ENCODE peak calls at places on chromosomes 3 and 15, in eight cellular contexts. Q is colonic mucosa; J is naive thymus-derived CD4-positive, alpha-beta T cell; C is hepatocyte; B is tibial artery; N is gastrocnemius medialis; L is CD8-positive, alpha-beta memory T cell; M is right atrium auricular region. Z is an unnamed sample. For H3K4me1, the result is how much of the 10 kb centered on the place peaks cover.

GRCh38 chr3:11136116-11136515 is 18.2 kb upstream of the HRH1 start:
- DNase-seq in Q (no peak), J (no peak), C (no peak), B (peak), N (no peak), L (no peak), M (peak), Z (no peak)

GRCh38 chr15:67067161-67067853 is 1.9 kb downstream of the SMAD3 start:
- DNase-seq in Q (no peak), J (no peak), C (no peak), B (no peak), N (no peak), L (no peak), M (no peak), Z (no peak)

GRCh38 chr15:78085928-78086327 is 6.4 kb upstream of the SH2D7 start:
- DNase-seq in Q (no peak), J (no peak), C (no peak), B (no peak), N (no peak), L (no peak), M (no peak), Z (no peak)

GRCh38 chr15:101369676-101370075 is 74.6 kb upstream of the SNRPA1 start:
- DNase-seq in Q (no peak), J (no peak), C (no peak), B (no peak), N (no peak), L (no peak), M (no peak), Z (no peak)

GRCh38 chr3:133935843-133936825 is 40.5 kb upstream of the RAB6B start:
- DNase-seq in Q (peak), J (no peak), C (no peak), B (peak), N (no peak), L (no peak), M (peak), Z (no peak)

GRCh38 chr3:112128843-112129727 is 4.0 kb downstream of the GCSAM start:
- DNase-seq in Q (no peak), J (peak), C (peak), B (no peak), N (no peak), L (peak), M (no peak), Z (no peak)

GRCh38 chr3:13167829-13168228 is 94.6 kb upstream of the IQSEC1 start:
- DNase-seq in Q (no peak), J (no peak), C (no peak), B (peak), N (no peak), L (no peak), M (no peak), Z (no peak)

GRCh38 chr3:126433496-126434263 is 39.0 kb downstream of the CFAP100 start:
- DNase-seq in Q (no peak), J (no peak), C (no peak), B (peak), N (peak), L (no peak), M (peak), Z (no peak)

GRCh38 chr3:128561504-128561903 is 68.5 kb upstream of the GATA2 start:
- DNase-seq in Q (no peak), J (no peak), C (no peak), B (peak), N (no peak), L (no peak), M (no peak), Z (no peak)

GRCh38 chr3:12768579-12769527 is 9.8 kb upstream of the TMEM40 start:
- DNase-seq in Q (no peak), J (no peak), C (no peak), B (no peak), N (no peak), L (no peak), M (no peak), Z (no peak)

GRCh38 chr3:77795013-77795412 is 755.1 kb downstream of the ROBO2 start:
- DNase-seq in Q (peak), J (no peak), C (peak), B (no peak), N (no peak), L (no peak), M (no peak), Z (peak)

GRCh38 chr15:68582236-68582635 is 3.4 kb downstream of the CORO2B start:
- DNase-seq in Q (no peak), J (no peak), C (no peak), B (peak), N (no peak), L (no peak), M (no peak), Z (no peak)

GRCh38 chr15:99322643-99323405 is 71.5 kb downstream of the LRRC28 start:
- DNase-seq in Q (no peak), J (no peak), C (no peak), B (no peak), N (no peak), L (no peak), M (no peak), Z (no peak)

GRCh38 chr15:69972436-69972835 is 125.3 kb downstream of the TLE3 start:
- DNase-seq in Q (peak), J (no peak), C (no peak), B (no peak), N (no peak), L (no peak), M (no peak), Z (no peak)

GRCh38 chr3:20974389-20974788 is 776.6 kb downstream of the ZNF385D start:
- DNase-seq in Q (no peak), J (no peak), C (no peak), B (no peak), N (no peak), L (no peak), M (no peak), Z (no peak)

GRCh38 chr3:169594402-169594801 is 69.1 kb downstream of the MECOM start:
- DNase-seq in Q (no peak), J (no peak), C (no peak), B (no peak), N (no peak), L (no peak), M (no peak), Z (no peak)

GRCh38 chr3:177459397-177459796 is 262.1 kb upstream of the TBL1XR1 start:
- DNase-seq in Q (no peak), J (no peak), C (peak), B (no peak), N (no peak), L (no peak), M (no peak), Z (no peak)

GRCh38 chr15:66294157-66294931 is 976 bp downstream of the DIS3L start:
- DNase-seq in Q (peak), J (no peak), C (peak), B (no peak), N (no peak), L (no peak), M (peak), Z (peak)

GRCh38 chr3:125146601-125147490 is 65.7 kb downstream of the SLC12A8 start:
- DNase-seq in Q (no peak), J (no peak), C (no peak), B (no peak), N (no peak), L (no peak), M (no peak), Z (no peak)

GRCh38 chr15:55549305-55549704 is 38.8 kb downstream of the PYGO1 start:
- DNase-seq in Q (no peak), J (no peak), C (no peak), B (no peak), N (no peak), L (no peak), M (no peak), Z (no peak)

GRCh38 chr3:146214493-146214892 is 36.4 kb downstream of the PLSCR4 start:
- DNase-seq in Q (no peak), J (no peak), C (no peak), B (no peak), N (no peak), L (no peak), M (no peak), Z (no peak)

GRCh38 chr3:72082121-72082715 is 297.3 kb upstream of the PROK2 start:
- DNase-seq in Q (peak), J (no peak), C (no peak), B (no peak), N (no peak), L (no peak), M (peak), Z (peak)

GRCh38 chr3:5071061-5071460 is 51.0 kb upstream of the ARL8B start:
- DNase-seq in Q (no peak), J (no peak), C (peak), B (no peak), N (no peak), L (no peak), M (no peak), Z (peak)

GRCh38 chr15:22855791-22856190 is 17.3 kb downstream of the NIPA2 start:
- DNase-seq in Q (no peak), J (no peak), C (no peak), B (no peak), N (no peak), L (no peak), M (no peak), Z (no peak)

GRCh38 chr3:111210003-111210699 is 138.5 kb downstream of the NECTIN3 start:
- DNase-seq in Q (no peak), J (no peak), C (no peak), B (no peak), N (no peak), L (no peak), M (no peak), Z (no peak)

GRCh38 chr15:74365619-74366445 is 1.6 kb downstream of the CYP11A1 start:
- DNase-seq in Q (no peak), J (no peak), C (peak), B (peak), N (no peak), L (peak), M (no peak), Z (no peak)

GRCh38 chr3:74750901-74751300 is 136.4 kb upstream of the CNTN3 start:
- DNase-seq in Q (no peak), J (no peak), C (no peak), B (no peak), N (no peak), L (no peak), M (no peak), Z (no peak)

GRCh38 chr15:67093146-67093874 is 27.9 kb downstream of the SMAD3 start:
- DNase-seq in Q (no peak), J (no peak), C (no peak), B (no peak), N (no peak), L (no peak), M (no peak), Z (peak)

GRCh38 chr15:75713338-75713895 is 769 bp upstream of the CSPG4 start:
- DNase-seq in Q (no peak), J (no peak), C (no peak), B (peak), N (no peak), L (no peak), M (no peak), Z (peak)

GRCh38 chr3:140922634-140923033 is 19.0 kb upstream of the SLC25A36 start:
- DNase-seq in Q (no peak), J (peak), C (peak), B (no peak), N (no peak), L (peak), M (no peak), Z (no peak)

DNA sequence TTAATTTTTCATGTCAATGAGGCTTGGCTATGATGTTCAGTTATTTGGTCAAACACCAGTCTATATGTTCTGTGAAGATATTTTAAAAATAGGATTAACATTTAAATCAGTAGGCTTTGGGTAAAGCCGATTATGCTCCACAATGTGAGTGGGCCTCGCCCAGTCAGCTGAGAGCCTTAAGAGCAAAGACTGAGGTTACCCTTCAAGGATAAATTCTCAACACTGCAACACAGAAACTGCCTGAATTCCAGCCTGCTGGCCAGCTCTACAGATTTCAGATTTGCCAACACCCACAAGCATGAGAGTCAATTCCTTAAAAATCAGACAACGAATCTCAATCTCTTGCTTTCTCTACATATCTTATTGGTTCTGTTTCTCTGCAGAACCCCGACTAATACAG is 188.3 kb downstream of the PLCH1 start:
- DNase-seq in Q (no peak), J (no peak), C (no peak), B (no peak), N (no peak), L (no peak), M (no peak), Z (no peak)
- H3K4me1 ChIP-seq in Q (under half), J (under half), C (under half), B (under half), N (under half), L (under half), M (under half), Z (under half)

GRCh38 chr15:90037510-90037860 is 36.4 kb downstream of the ZNF710 start:
- DNase-seq in Q (no peak), J (no peak), C (no peak), B (no peak), N (no peak), L (no peak), M (no peak), Z (no peak)

GRCh38 chr15:90036806-90037509 is 35.8 kb downstream of the ZNF710 start:
- DNase-seq in Q (no peak), J (no peak), C (no peak), B (peak), N (no peak), L (no peak), M (no peak), Z (no peak)

GRCh38 chr15:90035095-90035834 is 34.1 kb downstream of the ZNF710 start:
- DNase-seq in Q (peak), J (no peak), C (peak), B (peak), N (no peak), L (no peak), M (peak), Z (no peak)

GRCh38 chr15:90036343-90036742 is 35.2 kb downstream of the ZNF710 start:
- DNase-seq in Q (no peak), J (no peak), C (no peak), B (peak), N (no peak), L (no peak), M (no peak), Z (no peak)

GRCh38 chr15:90035835-90036220 is 34.7 kb downstream of the ZNF710 start:
- DNase-seq in Q (no peak), J (no peak), C (no peak), B (peak), N (peak), L (no peak), M (no peak), Z (no peak)
- H3K4me1 ChIP-seq in Q (under half), J (under half), C (half or more), B (under half), N (half or more), L (under half), M (under half), Z (under half)

GRCh38 chr3:66449411-66449931 is 51.4 kb downstream of the LRIG1 start:
- DNase-seq in Q (no peak), J (no peak), C (no peak), B (no peak), N (no peak), L (no peak), M (no peak), Z (no peak)
- H3K4me1 ChIP-seq in Q (under half), J (under half), C (under half), B (half or more), N (half or more), L (under half), M (under half), Z (under half)

DNA sequence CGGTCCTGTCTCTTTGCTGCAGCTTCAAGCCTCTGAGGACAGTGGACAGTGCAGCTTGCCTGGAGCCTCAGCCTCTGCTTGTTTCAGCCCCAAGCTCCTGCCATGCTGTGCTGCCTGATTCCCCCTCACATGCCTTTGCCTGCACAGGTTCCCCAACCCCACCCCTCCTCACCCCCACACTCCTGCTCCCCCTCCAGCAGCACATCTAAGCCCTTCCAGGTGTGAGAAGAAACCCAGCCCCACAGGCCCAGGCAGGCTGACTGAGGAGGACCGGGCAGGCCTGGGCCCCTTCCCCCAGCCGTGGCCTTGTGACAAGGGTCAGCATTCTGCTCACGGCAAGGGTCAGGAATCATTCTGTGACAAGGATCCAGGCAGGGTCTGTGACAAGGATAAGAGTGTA is 22.8 kb downstream of the VIPR1 start:
- DNase-seq in Q (no peak), J (no peak), C (no peak), B (no peak), N (no peak), L (no peak), M (no peak), Z (no peak)
- H3K4me1 ChIP-seq in Q (under half), J (half or more), C (under half), B (under half), N (under half), L (half or more), M (under half), Z (under half)